ENCODE peak calls at places on chromosomes 5 and 9, in seven cellular contexts. U is suprapubic skin, O is stomach, A is bronchial epithelial cell, R is MM.1S, M is upper lobe of left lung, B is K562. H is an unnamed sample.

GRCh38 chr5:125200842-125201373 is 454.5 kb upstream of the ZNF608 start:
- DNase-seq in U (no peak), O (no peak), A (no peak), R (no peak), M (no peak), B (no peak), H (no peak)

GRCh38 chr5:181223041-181223728 is at the start of gene TRIM41:
- DNase-seq in U (peak), O (peak), A (peak), R (peak), M (peak), B (peak), H (peak)

GRCh38 chr5:10896016-10896415 is 135.0 kb upstream of the DAP start:
- DNase-seq in U (no peak), O (no peak), A (peak), R (no peak), M (no peak), B (no peak), H (no peak)

GRCh38 chr5:65066385-65066784 is 297.7 kb downstream of the CWC27 start:
- DNase-seq in U (no peak), O (no peak), A (no peak), R (no peak), M (no peak), B (no peak), H (no peak)

GRCh38 chr5:180283026-180283615 is 8.8 kb downstream of the MAPK9 start:
- DNase-seq in U (no peak), O (no peak), A (peak), R (no peak), M (no peak), B (no peak), H (no peak)

GRCh38 chr9:35686222-35687203 is 3.2 kb downstream of the TPM2 start:
- DNase-seq in U (no peak), O (no peak), A (no peak), R (no peak), M (no peak), B (no peak), H (no peak)

GRCh38 chr5:109694451-109694891 is 4.7 kb downstream of the MAN2A1 start:
- DNase-seq in U (no peak), O (no peak), A (peak), R (no peak), M (no peak), B (no peak), H (no peak)

GRCh38 chr5:112957970-112958773 is 18.4 kb upstream of the DCP2 start:
- DNase-seq in U (no peak), O (peak), A (peak), R (no peak), M (no peak), B (peak), H (peak)

GRCh38 chr9:114078021-114078780 is at the start of gene AMBP:
- DNase-seq in U (no peak), O (peak), A (no peak), R (no peak), M (peak), B (peak), H (no peak)

GRCh38 chr5:148378670-148379069 is 5.1 kb upstream of the FBXO38 start:
- DNase-seq in U (no peak), O (no peak), A (no peak), R (no peak), M (no peak), B (no peak), H (no peak)

GRCh38 chr9:128818839-128819715 is 777 bp downstream of the ENDOG start:
- DNase-seq in U (no peak), O (peak), A (no peak), R (peak), M (peak), B (peak), H (no peak)

GRCh38 chr5:147819371-147819770 is 12.1 kb downstream of the SPINK1 start:
- DNase-seq in U (no peak), O (no peak), A (no peak), R (no peak), M (no peak), B (no peak), H (no peak)

GRCh38 chr9:123337971-123338370 is 18.0 kb upstream of the CRB2 start:
- DNase-seq in U (no peak), O (no peak), A (no peak), R (no peak), M (no peak), B (no peak), H (no peak)

GRCh38 chr5:117954341-117954740 is 1034.0 kb downstream of the DTWD2 start:
- DNase-seq in U (no peak), O (no peak), A (no peak), R (no peak), M (no peak), B (no peak), H (no peak)

GRCh38 chr5:134432677-134433359 is 21.1 kb upstream of the CDKN2AIPNL start:
- DNase-seq in U (no peak), O (no peak), A (peak), R (no peak), M (no peak), B (no peak), H (no peak)

GRCh38 chr5:88108490-88109279 is 160.0 kb downstream of the TMEM161B start:
- DNase-seq in U (no peak), O (no peak), A (no peak), R (no peak), M (no peak), B (no peak), H (no peak)

GRCh38 chr5:143402464-143403356 is 776 bp downstream of the NR3C1 start:
- DNase-seq in U (peak), O (peak), A (peak), R (peak), M (peak), B (peak), H (no peak)

GRCh38 chr9:131727795-131728545 is 11.9 kb downstream of the RAPGEF1 start:
- DNase-seq in U (no peak), O (no peak), A (peak), R (peak), M (no peak), B (no peak), H (no peak)

GRCh38 chr9:89364664-89365531 is 46.6 kb downstream of the SECISBP2 start:
- DNase-seq in U (peak), O (peak), A (peak), R (no peak), M (peak), B (no peak), H (no peak)

GRCh38 chr9:130975932-130976841 is 32.8 kb upstream of the LAMC3 start:
- DNase-seq in U (no peak), O (no peak), A (no peak), R (no peak), M (no peak), B (peak), H (no peak)

GRCh38 chr9:100474950-100475276 is 2.0 kb downstream of the TMEFF1 start:
- DNase-seq in U (no peak), O (no peak), A (no peak), R (no peak), M (no peak), B (no peak), H (no peak)
- TF ChIP-seq CTCF in U (no peak), O (no peak), A (no peak), R (no peak), M (no peak), B (no peak), H (no peak)

DNA sequence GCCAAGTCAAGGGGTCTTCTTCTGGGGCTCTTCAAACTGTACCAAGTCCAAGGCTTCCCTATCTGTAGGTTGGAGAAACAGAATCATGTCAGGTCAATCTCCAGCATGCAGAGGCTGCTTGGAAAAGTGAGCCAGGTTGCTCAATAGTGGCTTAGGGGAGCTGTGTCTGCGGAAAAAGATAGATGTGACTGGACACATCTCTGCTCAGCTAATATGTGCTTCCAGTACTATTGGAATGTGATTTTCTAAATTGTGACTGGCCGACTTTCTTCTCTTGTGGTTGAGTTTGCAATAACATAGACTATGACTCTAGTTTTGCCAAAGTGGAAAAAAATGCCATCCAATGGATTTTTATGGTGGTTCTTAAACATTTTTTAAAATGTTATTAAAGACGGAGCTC is 136.7 kb downstream of the BOD1 start:
- DNase-seq in U (no peak), O (no peak), A (no peak), R (no peak), M (no peak), B (no peak), H (no peak)
- H3K4me3 ChIP-seq in U (no peak), O (no peak), A (no peak), R (no peak), M (no peak), B (no peak), H (no peak)

GRCh38 chr5:121850272-121850671 is 1.4 kb upstream of the FTMT start:
- DNase-seq in U (no peak), O (no peak), A (no peak), R (no peak), M (no peak), B (no peak), H (no peak)

GRCh38 chr5:121853853-121854252 is 2.2 kb downstream of the FTMT start:
- DNase-seq in U (no peak), O (no peak), A (no peak), R (no peak), M (no peak), B (no peak), H (no peak)

GRCh38 chr5:121851643-121852574 is at the start of gene FTMT:
- DNase-seq in U (no peak), O (no peak), A (no peak), R (no peak), M (peak), B (no peak), H (no peak)
- TF ChIP-seq CTCF in U (no peak), O (no peak), A (no peak), R (no peak), M (no peak), B (no peak), H (no peak)

GRCh38 chr9:34250721-34251120 is 71.9 kb downstream of the UBAP1 start:
- DNase-seq in U (no peak), O (no peak), A (peak), R (no peak), M (no peak), B (no peak), H (no peak)

GRCh38 chr9:34254141-34254913 is 74.7 kb downstream of the KIF24 start:
- DNase-seq in U (no peak), O (no peak), A (peak), R (no peak), M (peak), B (no peak), H (no peak)

GRCh38 chr9:34253460-34253837 is 74.6 kb downstream of the UBAP1 start:
- DNase-seq in U (no peak), O (no peak), A (no peak), R (no peak), M (no peak), B (no peak), H (no peak)

GRCh38 chr9:34252016-34252415 is 73.2 kb downstream of the UBAP1 start:
- DNase-seq in U (no peak), O (no peak), A (no peak), R (no peak), M (no peak), B (no peak), H (no peak)

GRCh38 chr9:34252670-34253459 is 74.0 kb downstream of the UBAP1 start:
- DNase-seq in U (peak), O (no peak), A (peak), R (peak), M (no peak), B (peak), H (no peak)
- H3K4me3 ChIP-seq in U (no peak), O (no peak), A (no peak), R (no peak), M (no peak), B (no peak), H (no peak)

GRCh38 chr5:14328144-14328543 is 185.0 kb downstream of the TRIO start:
- DNase-seq in U (no peak), O (no peak), A (no peak), R (no peak), M (no peak), B (no peak), H (no peak)

GRCh38 chr5:14325369-14325768 is 182.2 kb downstream of the TRIO start:
- DNase-seq in U (no peak), O (no peak), A (no peak), R (no peak), M (no peak), B (no peak), H (no peak)

GRCh38 chr5:14323466-14323865 is 180.3 kb downstream of the TRIO start:
- DNase-seq in U (no peak), O (no peak), A (no peak), R (no peak), M (no peak), B (no peak), H (no peak)

GRCh38 chr5:14327624-14328023 is 184.5 kb downstream of the TRIO start:
- DNase-seq in U (no peak), O (no peak), A (no peak), R (no peak), M (no peak), B (no peak), H (no peak)

DNA sequence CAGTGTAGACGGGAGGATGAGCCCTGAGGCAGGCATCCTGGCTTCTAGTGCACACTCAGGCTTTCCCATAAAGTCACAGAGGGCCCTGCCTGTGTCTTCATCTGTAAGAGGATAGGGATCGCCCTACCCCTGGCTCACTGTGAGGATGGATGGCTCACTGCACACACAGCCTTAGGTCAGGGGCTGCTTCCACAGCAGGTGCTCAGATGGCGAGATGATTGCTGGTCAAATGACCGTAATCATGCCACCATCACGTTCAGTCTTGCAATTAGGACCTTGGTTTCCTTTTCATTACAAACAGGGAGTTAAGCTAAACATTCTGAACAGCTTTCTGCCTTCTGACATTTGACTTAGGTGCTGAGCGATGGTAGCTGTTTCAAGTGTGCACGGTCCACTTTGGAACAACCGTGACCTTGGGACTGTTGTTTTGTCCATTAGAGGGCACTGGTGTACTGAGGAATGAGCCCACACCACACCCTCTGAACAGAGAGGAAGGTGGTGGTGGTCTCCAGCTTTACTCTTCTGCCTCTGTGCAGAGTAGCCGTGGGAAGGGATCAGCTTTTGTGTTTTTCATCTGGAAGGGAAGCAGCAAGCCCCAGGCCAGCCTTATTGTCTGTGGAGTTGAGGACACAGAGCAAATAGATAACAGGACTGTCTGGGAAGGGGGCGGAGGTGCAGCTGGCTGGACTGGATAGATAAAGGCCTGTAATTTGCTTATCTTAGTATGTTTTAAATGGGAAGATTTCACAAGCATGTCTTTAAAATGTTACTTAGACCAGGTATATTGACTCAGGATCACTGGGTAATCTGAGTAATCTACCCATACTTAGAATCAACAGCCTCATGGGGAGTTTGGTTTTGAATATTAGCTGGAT is 183.1 kb downstream of the TRIO start:
- DNase-seq in U (no peak), O (no peak), A (no peak), R (no peak), M (no peak), B (peak), H (no peak)
- TF ChIP-seq CTCF in U (no peak), O (no peak), A (peak), R (peak), M (no peak), B (peak), H (peak)